ENCODE peak calls at places on chromosomes 7 and 10, in eight cellular contexts. A is sciatic nerve, W is RPMI8226, I is body of pancreas, C is foreskin fibroblast, F is GOT3, O is GM10248, V is H7. E is an unnamed sample.

GRCh38 chr7:148929176-148929575 is 45.1 kb upstream of the EZH2 start:
- DNase-seq in A (no peak), W (no peak), I (no peak), C (no peak), F (no peak), O (no peak), V (no peak), E (no peak)

GRCh38 chr7:20388064-20388463 is 57.4 kb downstream of the ITGB8 start:
- DNase-seq in A (no peak), W (no peak), I (peak; percentile 13), C (no peak), F (no peak), O (no peak), V (no peak), E (no peak)

GRCh38 chr10:74039561-74040145 is 41.7 kb downstream of the VCL start:
- DNase-seq in A (no peak), W (peak; percentile 7), I (peak; percentile 18), C (peak; percentile 70), F (no peak), O (no peak), V (no peak), E (no peak)

GRCh38 chr7:16753932-16754571 is 497 bp downstream of the TSPAN13 start:
- DNase-seq in A (peak; percentile 62), W (peak; percentile 50), I (peak; percentile 54), C (no peak), F (no peak), O (peak; percentile 19), V (peak; percentile 72), E (peak; percentile 35)

GRCh38 chr7:119935418-119936025 is 337.5 kb upstream of the KCND2 start:
- DNase-seq in A (no peak), W (peak; percentile 56), I (no peak), C (peak; percentile 6), F (no peak), O (peak; percentile 11), V (no peak), E (peak; percentile 30)

GRCh38 chr10:14328881-14329280 is 1.8 kb downstream of the FRMD4A start:
- DNase-seq in A (no peak), W (no peak), I (no peak), C (no peak), F (no peak), O (no peak), V (peak; percentile 16), E (no peak)

GRCh38 chr10:73800560-73801252 is 10.7 kb downstream of the NDST2 start:
- DNase-seq in A (peak; percentile 53), W (no peak), I (no peak), C (no peak), F (no peak), O (no peak), V (peak; percentile 46), E (no peak)

GRCh38 chr10:74669210-74669609 is 157.2 kb upstream of the KAT6B start:
- DNase-seq in A (no peak), W (no peak), I (no peak), C (no peak), F (no peak), O (no peak), V (no peak), E (no peak)

GRCh38 chr10:30366351-30366750 is 17.3 kb upstream of the MTPAP start:
- DNase-seq in A (no peak), W (no peak), I (no peak), C (no peak), F (no peak), O (no peak), V (no peak), E (no peak)

E was measured in OCI-LY7.